ENCODE peak calls at places on chromosome 12, in eight cellular contexts. One of them, this sample, is unnamed.

GRCh38 chr12:122421263-122421814 is 1.1 kb downstream of the CLIP1 start:
- DNase-seq in stimulated activated CD8-positive, alpha-beta memory T cell treated with anti-CD3 and anti-CD28 coated beads, Interleukin-7, amount 100 ng/mL, for 4 hours: peak
- DNase-seq in heart left ventricle: peak
- DNase-seq in OCI-LY7: peak
- DNase-seq in NCI-H1105 treated with DMSO at 0.1 percent for 48 hours: peak
- DNase-seq in NCI-H2029 treated with DMSO at 0.1 percent for 48 hours: no peak
- DNase-seq in NCI-H1930: no peak
- DNase-seq in lung microvascular endothelial cell: peak
- DNase-seq in this sample: peak

GRCh38 chr12:53217049-53217929 is 10.2 kb upstream of the ITGB7 start:
- DNase-seq in stimulated activated CD8-positive, alpha-beta memory T cell treated with anti-CD3 and anti-CD28 coated beads, Interleukin-7, amount 100 ng/mL, for 4 hours: peak
- DNase-seq in heart left ventricle: no peak
- DNase-seq in OCI-LY7: no peak
- DNase-seq in NCI-H1105 treated with DMSO at 0.1 percent for 48 hours: no peak
- DNase-seq in NCI-H2029 treated with DMSO at 0.1 percent for 48 hours: no peak
- DNase-seq in NCI-H1930: no peak
- DNase-seq in lung microvascular endothelial cell: no peak
- DNase-seq in this sample: no peak

GRCh38 chr12:109820921-109821381 is 12.2 kb downstream of the TRPV4 start:
- DNase-seq in stimulated activated CD8-positive, alpha-beta memory T cell treated with anti-CD3 and anti-CD28 coated beads, Interleukin-7, amount 100 ng/mL, for 4 hours: no peak
- DNase-seq in heart left ventricle: no peak
- DNase-seq in OCI-LY7: no peak
- DNase-seq in NCI-H1105 treated with DMSO at 0.1 percent for 48 hours: peak
- DNase-seq in NCI-H2029 treated with DMSO at 0.1 percent for 48 hours: no peak
- DNase-seq in NCI-H1930: no peak
- DNase-seq in lung microvascular endothelial cell: no peak
- DNase-seq in this sample: peak

GRCh38 chr12:58302487-58303011 is 361.2 kb downstream of the ATP23 start:
- DNase-seq in stimulated activated CD8-positive, alpha-beta memory T cell treated with anti-CD3 and anti-CD28 coated beads, Interleukin-7, amount 100 ng/mL, for 4 hours: no peak
- DNase-seq in heart left ventricle: no peak
- DNase-seq in OCI-LY7: peak
- DNase-seq in NCI-H1105 treated with DMSO at 0.1 percent for 48 hours: no peak
- DNase-seq in NCI-H2029 treated with DMSO at 0.1 percent for 48 hours: peak
- DNase-seq in NCI-H1930: no peak
- DNase-seq in lung microvascular endothelial cell: peak
- DNase-seq in this sample: no peak

GRCh38 chr12:80313184-80313583 is 130.9 kb upstream of the PTPRQ start:
- DNase-seq in stimulated activated CD8-positive, alpha-beta memory T cell treated with anti-CD3 and anti-CD28 coated beads, Interleukin-7, amount 100 ng/mL, for 4 hours: no peak
- DNase-seq in heart left ventricle: no peak
- DNase-seq in OCI-LY7: no peak
- DNase-seq in NCI-H1105 treated with DMSO at 0.1 percent for 48 hours: no peak
- DNase-seq in NCI-H2029 treated with DMSO at 0.1 percent for 48 hours: no peak
- DNase-seq in NCI-H1930: no peak
- DNase-seq in lung microvascular endothelial cell: peak
- DNase-seq in this sample: no peak

GRCh38 chr12:108306014-108306501 is 33.1 kb downstream of the CMKLR1 start:
- DNase-seq in stimulated activated CD8-positive, alpha-beta memory T cell treated with anti-CD3 and anti-CD28 coated beads, Interleukin-7, amount 100 ng/mL, for 4 hours: no peak
- DNase-seq in heart left ventricle: no peak
- DNase-seq in OCI-LY7: no peak
- DNase-seq in NCI-H1105 treated with DMSO at 0.1 percent for 48 hours: no peak
- DNase-seq in NCI-H2029 treated with DMSO at 0.1 percent for 48 hours: no peak
- DNase-seq in NCI-H1930: no peak
- DNase-seq in lung microvascular endothelial cell: peak
- DNase-seq in this sample: no peak

GRCh38 chr12:56836317-56836716 is 73.2 kb downstream of the HSD17B6 start:
- DNase-seq in stimulated activated CD8-positive, alpha-beta memory T cell treated with anti-CD3 and anti-CD28 coated beads, Interleukin-7, amount 100 ng/mL, for 4 hours: no peak
- DNase-seq in heart left ventricle: no peak
- DNase-seq in OCI-LY7: peak
- DNase-seq in NCI-H1105 treated with DMSO at 0.1 percent for 48 hours: no peak
- DNase-seq in NCI-H2029 treated with DMSO at 0.1 percent for 48 hours: no peak
- DNase-seq in NCI-H1930: no peak
- DNase-seq in lung microvascular endothelial cell: no peak
- DNase-seq in this sample: peak

GRCh38 chr12:27969901-27970390 is 2.6 kb downstream of the PTHLH start:
- DNase-seq in stimulated activated CD8-positive, alpha-beta memory T cell treated with anti-CD3 and anti-CD28 coated beads, Interleukin-7, amount 100 ng/mL, for 4 hours: peak
- DNase-seq in heart left ventricle: peak
- DNase-seq in OCI-LY7: no peak
- DNase-seq in NCI-H1105 treated with DMSO at 0.1 percent for 48 hours: peak
- DNase-seq in NCI-H2029 treated with DMSO at 0.1 percent for 48 hours: peak
- DNase-seq in NCI-H1930: no peak
- DNase-seq in lung microvascular endothelial cell: peak
- DNase-seq in this sample: peak

GRCh38 chr12:105954891-105955607 is 183.7 kb downstream of the NUAK1 start:
- DNase-seq in stimulated activated CD8-positive, alpha-beta memory T cell treated with anti-CD3 and anti-CD28 coated beads, Interleukin-7, amount 100 ng/mL, for 4 hours: no peak
- DNase-seq in heart left ventricle: no peak
- DNase-seq in OCI-LY7: no peak
- DNase-seq in NCI-H1105 treated with DMSO at 0.1 percent for 48 hours: no peak
- DNase-seq in NCI-H2029 treated with DMSO at 0.1 percent for 48 hours: no peak
- DNase-seq in NCI-H1930: no peak
- DNase-seq in lung microvascular endothelial cell: no peak
- DNase-seq in this sample: no peak